ENCODE peak calls at places on chromosomes 1 and 21, in four cellular contexts. F is adipocyte, L is IMR-90, E is fibroblast of lung. Z is an unnamed sample.

GRCh38 chr1:6121021-6121421 is 59.1 kb downstream of the CHD5 start:
- DNase-seq in F (no peak), E (no peak), L (no peak), Z (no peak)

GRCh38 chr1:84896279-84896678 is 3.3 kb upstream of the LPAR3 start:
- DNase-seq in E (no peak), L (no peak), F (no peak), Z (no peak)

GRCh38 chr1:11752359-11753208 is 9.4 kb upstream of the C1orf167 start:
- DNase-seq in L (no peak), E (no peak), F (no peak), Z (no peak)

GRCh38 chr1:63921357-63921756 is 147.5 kb downstream of the ROR1 start:
- DNase-seq in E (no peak), L (no peak), F (no peak), Z (no peak)

GRCh38 chr1:197017558-197018146 is 40.3 kb downstream of the CFHR5 start:
- DNase-seq in L (no peak), F (no peak), E (no peak), Z (no peak)

GRCh38 chr1:68015369-68015768 is 35.1 kb downstream of the DIRAS3 start:
- DNase-seq in L (no peak), F (no peak), E (peak), Z (no peak)

GRCh38 chr1:204709960-204710912 is 24.7 kb upstream of the LRRN2 start:
- DNase-seq in E (no peak), F (no peak), L (no peak), Z (no peak)

GRCh38 chr1:60949826-60950197 is 132.5 kb upstream of the NFIA start:
- DNase-seq in F (no peak), L (no peak), E (no peak), Z (no peak)

GRCh38 chr1:46527474-46528296 is 23.8 kb downstream of the KNCN start:
- DNase-seq in E (peak), L (peak), F (peak), Z (no peak)

GRCh38 chr21:45299026-45299863 is 11.6 kb upstream of the POFUT2 start:
- DNase-seq in L (no peak), E (no peak), F (no peak), Z (no peak)

GRCh38 chr1:56336972-56337371 is 242.4 kb downstream of the PLPP3 start:
- DNase-seq in F (no peak), L (peak), E (peak), Z (no peak)

GRCh38 chr1:110321045-110321444 is 18.1 kb upstream of the RBM15 start:
- DNase-seq in F (no peak), L (no peak), E (no peak), Z (no peak)

GRCh38 chr1:58551741-58552140 is 5.2 kb upstream of the OMA1 start:
- DNase-seq in L (no peak), F (no peak), E (no peak), Z (no peak)

GRCh38 chr1:175354080-175354479 is 161.5 kb upstream of the KIAA0040 start:
- DNase-seq in E (no peak), L (no peak), F (no peak), Z (no peak)

GRCh38 chr1:198391666-198392065 is 148.8 kb downstream of the ATP6V1G3 start:
- DNase-seq in L (no peak), E (no peak), F (no peak), Z (no peak)

GRCh38 chr1:8541961-8542521 is 224.1 kb downstream of the SLC45A1 start:
- DNase-seq in F (no peak), L (peak), E (peak), Z (no peak)

GRCh38 chr21:38494688-38495087 is 3.6 kb downstream of the ERG start:
- DNase-seq in E (peak), L (no peak), F (peak), Z (no peak)

GRCh38 chr1:35345439-35345981 is 77.0 kb downstream of the ZMYM4 start:
- DNase-seq in F (peak), L (peak), E (no peak), Z (no peak)

GRCh38 chr21:17829472-17829871 is 10.3 kb upstream of the C21orf91 start:
- DNase-seq in E (peak), L (peak), F (peak), Z (peak)

GRCh38 chr1:165610866-165611265 is 20.2 kb upstream of the MGST3 start:
- DNase-seq in F (no peak), L (no peak), E (no peak), Z (no peak)

GRCh38 chr1:103459385-103459784 is 66.1 kb upstream of the RNPC3 start:
- DNase-seq in E (peak), L (no peak), F (no peak), Z (no peak)

GRCh38 chr1:50570064-50570463 is 146.8 kb upstream of the DMRTA2 start:
- DNase-seq in L (peak), F (peak), E (peak), Z (no peak)

GRCh38 chr1:111864862-111865261 is 109.2 kb downstream of the DDX20 start:
- DNase-seq in F (no peak), L (no peak), E (no peak), Z (no peak)

GRCh38 chr21:42661688-42662429 is 8.4 kb downstream of the PDE9A start:
- DNase-seq in L (no peak), E (no peak), F (no peak), Z (no peak)

GRCh38 chr21:44419679-44420078 is 35.6 kb upstream of the LRRC3 start:
- DNase-seq in F (no peak), E (no peak), L (no peak), Z (no peak)

GRCh38 chr1:73100216-73100615 is 817.9 kb upstream of the NEGR1 start:
- DNase-seq in F (peak), E (no peak), L (no peak), Z (no peak)

GRCh38 chr1:192763756-192764155 is 45.1 kb upstream of the RGS2 start:
- DNase-seq in F (peak), E (peak), L (peak), Z (peak)

GRCh38 chr1:232875536-232875935 is 70.3 kb downstream of the MAP10 start:
- DNase-seq in E (no peak), L (no peak), F (peak), Z (no peak)

GRCh38 chr1:12661606-12662219 is 17.8 kb downstream of the AADACL4 start:
- DNase-seq in E (no peak), F (no peak), L (no peak), Z (no peak)

GRCh38 chr21:14900611-14901010 is 164.2 kb downstream of the NRIP1 start:
- DNase-seq in L (peak), E (peak), F (peak), Z (no peak)

GRCh38 chr21:32329776-32330175 is 31.1 kb downstream of the MRAP start:
- DNase-seq in F (no peak), L (peak), E (peak), Z (no peak)

GRCh38 chr1:80656011-80656627 is 1144.6 kb upstream of the ADGRL2 start:
- DNase-seq in L (no peak), F (peak), E (peak), Z (no peak)

GRCh38 chr1:45722809-45723208 is 27.6 kb downstream of the IPP start:
- DNase-seq in F (peak), E (peak), L (peak), Z (no peak)

GRCh38 chr1:247294282-247294681 is 37.4 kb downstream of the ZNF496 start:
- DNase-seq in E (peak), L (peak), F (peak), Z (peak)
- H3K4me3 ChIP-seq in E (no peak), L (no peak), F (no peak), Z (no peak)

GRCh38 chr1:41662061-41662655 is 177.7 kb upstream of the EDN2 start:
- DNase-seq in F (peak), E (peak), L (peak), Z (no peak)
- H3K4me3 ChIP-seq in F (peak), E (peak), L (peak), Z (peak)

GRCh38 chr1:201282216-201282615 is 1.1 kb upstream of the PKP1 start:
- DNase-seq in F (no peak), L (no peak), E (no peak), Z (no peak)

GRCh38 chr1:201281573-201281972 is 1.7 kb upstream of the PKP1 start:
- DNase-seq in F (no peak), E (no peak), L (no peak), Z (no peak)

GRCh38 chr1:201283836-201284553 is 689 bp downstream of the PKP1 start:
- DNase-seq in F (no peak), E (no peak), L (no peak), Z (no peak)

GRCh38 chr1:201284636-201285035 is 1.3 kb downstream of the PKP1 start:
- DNase-seq in E (no peak), L (no peak), F (no peak), Z (no peak)

DNA sequence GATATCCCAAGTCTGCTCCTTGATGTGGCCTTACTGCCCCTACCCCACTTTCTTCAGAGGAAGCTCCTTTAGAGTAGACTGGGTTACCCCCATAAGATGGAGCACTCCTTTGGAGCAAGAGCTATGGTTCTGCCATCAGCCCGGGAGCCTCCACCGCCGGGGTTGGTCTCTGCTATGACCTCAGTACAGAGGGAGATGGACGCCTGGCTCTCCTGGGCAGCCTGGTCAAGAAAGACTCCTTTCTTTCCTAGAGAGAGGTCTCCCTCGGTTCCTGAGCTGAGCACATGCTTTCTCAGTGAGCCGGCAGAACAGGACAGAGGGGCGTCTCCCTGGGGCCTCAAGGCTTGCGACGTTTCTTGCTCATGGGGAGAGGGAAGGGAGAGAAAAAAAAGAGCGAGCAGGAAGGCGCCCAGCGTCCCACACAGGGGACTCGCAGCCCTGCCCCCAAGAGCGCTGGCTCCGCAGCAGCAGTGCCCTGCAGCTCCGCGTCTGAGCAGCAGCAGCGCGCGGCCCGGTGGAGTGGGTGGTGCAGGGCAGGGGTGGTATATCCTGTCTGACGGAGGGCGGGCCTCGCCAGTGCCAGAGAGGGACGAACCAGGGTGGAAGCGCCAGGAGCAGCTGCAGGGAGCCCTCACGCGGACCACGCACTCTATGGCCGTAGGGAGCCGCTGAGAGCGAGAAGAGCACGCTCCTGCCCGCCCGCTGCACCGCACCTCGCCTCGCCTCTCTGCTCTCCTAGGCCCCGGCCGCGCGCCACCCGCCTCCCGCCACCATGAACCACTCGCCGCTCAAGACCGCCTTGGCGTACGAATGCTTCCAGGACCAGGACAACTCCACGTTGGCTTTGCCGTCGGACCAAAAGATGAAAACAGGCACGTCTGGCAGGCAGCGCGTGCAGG is at the start of gene PKP1:
- DNase-seq in E (peak), F (peak), L (peak), Z (no peak)
- H3K4me3 ChIP-seq in E (peak), F (peak), L (peak), Z (peak)

GRCh38 chr1:22416555-22417454 is 34.8 kb upstream of the ZBTB40 start:
- DNase-seq in E (peak), F (peak), L (peak), Z (no peak)
- H3K4me3 ChIP-seq in E (no peak), F (no peak), L (no peak), Z (no peak)

DNA sequence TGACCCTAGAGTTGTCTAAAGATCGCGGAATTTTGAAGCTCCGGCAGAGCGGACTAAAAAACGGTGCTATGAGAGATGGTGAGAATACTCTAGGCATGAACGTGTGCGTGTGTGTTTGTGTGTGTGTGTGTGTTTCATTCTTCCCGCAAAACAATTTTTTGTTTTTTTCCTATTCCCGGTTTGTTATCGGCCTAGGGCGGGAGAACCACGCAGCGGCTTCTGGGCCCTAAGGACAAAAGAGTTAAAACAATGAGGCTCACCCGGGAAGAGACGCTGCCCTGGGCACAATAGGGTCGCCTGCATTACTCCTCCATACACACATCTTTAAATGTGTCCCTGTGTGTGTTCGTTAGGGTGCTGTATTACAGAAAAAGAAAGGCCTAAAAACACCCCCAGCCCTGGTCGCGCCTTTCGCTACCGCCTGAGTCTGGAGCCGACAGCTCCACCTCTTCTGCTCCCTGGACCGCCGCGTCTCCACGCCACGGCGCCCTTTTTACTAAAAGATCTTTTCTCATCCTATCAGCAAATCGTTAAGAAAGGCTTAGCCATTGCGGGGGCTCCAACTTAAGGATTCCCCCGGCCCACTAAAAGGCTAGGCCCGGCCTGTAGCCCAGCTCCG is 3.0 kb downstream of the TBX15 start:
- DNase-seq in L (no peak), F (no peak), E (no peak), Z (no peak)
- H3K4me3 ChIP-seq in L (no peak), F (peak), E (no peak), Z (peak)

Z was measured in AG04449.